ENCODE peak calls at places on chromosomes 11 and 22, in eight cellular contexts. One of them, this sample, is unnamed.

GRCh38 chr11:6569706-6570105 is 33.7 kb downstream of the RRP8 start:
- DNase-seq in WTC11: no peak
- DNase-seq in nephron progenitor cell: no peak
- DNase-seq in AG08395: no peak
- DNase-seq in H54: no peak
- DNase-seq in neuronal stem cell: no peak
- DNase-seq in activated naive CD4-positive, alpha-beta T cell treated with Interleukin-2 at 50 U/mL for 16 hours: no peak
- DNase-seq in AG04450: no peak
- DNase-seq in this sample: no peak

GRCh38 chr22:39818050-39818449 is 75.5 kb downstream of the ENTHD1 start:
- DNase-seq in WTC11: no peak
- DNase-seq in nephron progenitor cell: no peak
- DNase-seq in AG08395: peak
- DNase-seq in H54: no peak
- DNase-seq in neuronal stem cell: no peak
- DNase-seq in activated naive CD4-positive, alpha-beta T cell treated with Interleukin-2 at 50 U/mL for 16 hours: no peak
- DNase-seq in AG04450: no peak
- DNase-seq in this sample: peak

GRCh38 chr11:72426054-72426757 is 8.1 kb downstream of the CLPB start:
- DNase-seq in WTC11: no peak
- DNase-seq in nephron progenitor cell: peak
- DNase-seq in AG08395: no peak
- DNase-seq in H54: no peak
- DNase-seq in neuronal stem cell: no peak
- DNase-seq in activated naive CD4-positive, alpha-beta T cell treated with Interleukin-2 at 50 U/mL for 16 hours: no peak
- DNase-seq in AG04450: no peak
- DNase-seq in this sample: no peak

GRCh38 chr22:40518840-40519239 is 117.7 kb downstream of the MRTFA start:
- DNase-seq in WTC11: no peak
- DNase-seq in nephron progenitor cell: no peak
- DNase-seq in AG08395: no peak
- DNase-seq in H54: no peak
- DNase-seq in neuronal stem cell: no peak
- DNase-seq in activated naive CD4-positive, alpha-beta T cell treated with Interleukin-2 at 50 U/mL for 16 hours: no peak
- DNase-seq in AG04450: no peak
- DNase-seq in this sample: no peak

GRCh38 chr11:76172583-76172982 is 33.7 kb downstream of the WNT11 start:
- DNase-seq in WTC11: no peak
- DNase-seq in nephron progenitor cell: peak
- DNase-seq in AG08395: no peak
- DNase-seq in H54: no peak
- DNase-seq in neuronal stem cell: no peak
- DNase-seq in activated naive CD4-positive, alpha-beta T cell treated with Interleukin-2 at 50 U/mL for 16 hours: no peak
- DNase-seq in AG04450: no peak
- DNase-seq in this sample: no peak

GRCh38 chr11:96311120-96311568 is 31.9 kb downstream of the MAML2 start:
- DNase-seq in WTC11: no peak
- DNase-seq in nephron progenitor cell: no peak
- DNase-seq in AG08395: peak
- DNase-seq in H54: no peak
- DNase-seq in neuronal stem cell: no peak
- DNase-seq in activated naive CD4-positive, alpha-beta T cell treated with Interleukin-2 at 50 U/mL for 16 hours: no peak
- DNase-seq in AG04450: no peak
- DNase-seq in this sample: no peak

GRCh38 chr11:11414996-11415395 is 61.9 kb upstream of the CSNK2A3 start:
- DNase-seq in WTC11: no peak
- DNase-seq in nephron progenitor cell: no peak
- DNase-seq in AG08395: no peak
- DNase-seq in H54: no peak
- DNase-seq in neuronal stem cell: no peak
- DNase-seq in activated naive CD4-positive, alpha-beta T cell treated with Interleukin-2 at 50 U/mL for 16 hours: no peak
- DNase-seq in AG04450: no peak
- DNase-seq in this sample: no peak

GRCh38 chr11:36672815-36673450 is 74.9 kb upstream of the RAG2 start:
- DNase-seq in WTC11: no peak
- DNase-seq in nephron progenitor cell: no peak
- DNase-seq in AG08395: peak
- DNase-seq in H54: no peak
- DNase-seq in neuronal stem cell: no peak
- DNase-seq in activated naive CD4-positive, alpha-beta T cell treated with Interleukin-2 at 50 U/mL for 16 hours: no peak
- DNase-seq in AG04450: peak
- DNase-seq in this sample: peak

GRCh38 chr11:125132586-125132985 is 21.2 kb upstream of the TMEM218 start:
- DNase-seq in WTC11: no peak
- DNase-seq in nephron progenitor cell: no peak
- DNase-seq in AG08395: no peak
- DNase-seq in H54: no peak
- DNase-seq in neuronal stem cell: no peak
- DNase-seq in activated naive CD4-positive, alpha-beta T cell treated with Interleukin-2 at 50 U/mL for 16 hours: no peak
- DNase-seq in AG04450: no peak
- DNase-seq in this sample: no peak

GRCh38 chr11:18091731-18092130 is 14.2 kb downstream of the SAAL1 start:
- DNase-seq in WTC11: no peak
- DNase-seq in nephron progenitor cell: no peak
- DNase-seq in AG08395: peak
- DNase-seq in H54: no peak
- DNase-seq in neuronal stem cell: no peak
- DNase-seq in activated naive CD4-positive, alpha-beta T cell treated with Interleukin-2 at 50 U/mL for 16 hours: no peak
- DNase-seq in AG04450: no peak
- DNase-seq in this sample: no peak

GRCh38 chr11:64098318-64098831 is 62.6 kb downstream of the FLRT1 start:
- DNase-seq in WTC11: no peak
- DNase-seq in nephron progenitor cell: no peak
- DNase-seq in AG08395: no peak
- DNase-seq in H54: no peak
- DNase-seq in neuronal stem cell: no peak
- DNase-seq in activated naive CD4-positive, alpha-beta T cell treated with Interleukin-2 at 50 U/mL for 16 hours: no peak
- DNase-seq in AG04450: no peak
- DNase-seq in this sample: no peak

GRCh38 chr11:22554221-22554620 is 71.4 kb downstream of the FANCF start:
- DNase-seq in WTC11: no peak
- DNase-seq in nephron progenitor cell: no peak
- DNase-seq in AG08395: no peak
- DNase-seq in H54: no peak
- DNase-seq in neuronal stem cell: no peak
- DNase-seq in activated naive CD4-positive, alpha-beta T cell treated with Interleukin-2 at 50 U/mL for 16 hours: no peak
- DNase-seq in AG04450: no peak
- DNase-seq in this sample: no peak

GRCh38 chr22:41513391-41513790 is 30.9 kb downstream of the POLR3H start:
- DNase-seq in WTC11: no peak
- DNase-seq in nephron progenitor cell: no peak
- DNase-seq in AG08395: no peak
- DNase-seq in H54: no peak
- DNase-seq in neuronal stem cell: no peak
- DNase-seq in activated naive CD4-positive, alpha-beta T cell treated with Interleukin-2 at 50 U/mL for 16 hours: no peak
- DNase-seq in AG04450: no peak
- DNase-seq in this sample: no peak

GRCh38 chr22:23088199-23088604 is 17.9 kb downstream of the GNAZ start:
- DNase-seq in WTC11: peak
- DNase-seq in nephron progenitor cell: no peak
- DNase-seq in AG08395: no peak
- DNase-seq in H54: no peak
- DNase-seq in neuronal stem cell: no peak
- DNase-seq in activated naive CD4-positive, alpha-beta T cell treated with Interleukin-2 at 50 U/mL for 16 hours: peak
- DNase-seq in AG04450: no peak
- DNase-seq in this sample: no peak

GRCh38 chr11:72924568-72925190 is 110.5 kb downstream of the ATG16L2 start:
- DNase-seq in WTC11: no peak
- DNase-seq in nephron progenitor cell: no peak
- DNase-seq in AG08395: peak
- DNase-seq in H54: no peak
- DNase-seq in neuronal stem cell: no peak
- DNase-seq in activated naive CD4-positive, alpha-beta T cell treated with Interleukin-2 at 50 U/mL for 16 hours: no peak
- DNase-seq in AG04450: no peak
- DNase-seq in this sample: peak

GRCh38 chr22:19571995-19572394 is 47.8 kb upstream of the CLDN5 start:
- DNase-seq in WTC11: no peak
- DNase-seq in nephron progenitor cell: no peak
- DNase-seq in AG08395: no peak
- DNase-seq in H54: no peak
- DNase-seq in neuronal stem cell: no peak
- DNase-seq in activated naive CD4-positive, alpha-beta T cell treated with Interleukin-2 at 50 U/mL for 16 hours: no peak
- DNase-seq in AG04450: no peak
- DNase-seq in this sample: no peak

GRCh38 chr11:3823303-3823702 is 14.9 kb downstream of the PGAP2 start:
- DNase-seq in WTC11: no peak
- DNase-seq in nephron progenitor cell: no peak
- DNase-seq in AG08395: peak
- DNase-seq in H54: peak
- DNase-seq in neuronal stem cell: no peak
- DNase-seq in activated naive CD4-positive, alpha-beta T cell treated with Interleukin-2 at 50 U/mL for 16 hours: no peak
- DNase-seq in AG04450: peak
- DNase-seq in this sample: peak

GRCh38 chr11:10155793-10156490 is 138.1 kb downstream of the SBF2 start:
- DNase-seq in WTC11: peak
- DNase-seq in nephron progenitor cell: no peak
- DNase-seq in AG08395: no peak
- DNase-seq in H54: no peak
- DNase-seq in neuronal stem cell: no peak
- DNase-seq in activated naive CD4-positive, alpha-beta T cell treated with Interleukin-2 at 50 U/mL for 16 hours: no peak
- DNase-seq in AG04450: no peak
- DNase-seq in this sample: no peak

GRCh38 chr11:59755701-59756495 is 722 bp downstream of the STX3 start:
- DNase-seq in WTC11: peak
- DNase-seq in nephron progenitor cell: peak
- DNase-seq in AG08395: peak
- DNase-seq in H54: peak
- DNase-seq in neuronal stem cell: peak
- DNase-seq in activated naive CD4-positive, alpha-beta T cell treated with Interleukin-2 at 50 U/mL for 16 hours: peak
- DNase-seq in AG04450: peak
- DNase-seq in this sample: peak

GRCh38 chr11:125512106-125512505 is 16.0 kb upstream of the FEZ1 start:
- DNase-seq in WTC11: no peak
- DNase-seq in nephron progenitor cell: no peak
- DNase-seq in AG08395: no peak
- DNase-seq in H54: no peak
- DNase-seq in neuronal stem cell: no peak
- DNase-seq in activated naive CD4-positive, alpha-beta T cell treated with Interleukin-2 at 50 U/mL for 16 hours: no peak
- DNase-seq in AG04450: no peak
- DNase-seq in this sample: no peak

GRCh38 chr22:46815896-46816721 is 53.7 kb downstream of the TBC1D22A start:
- DNase-seq in WTC11: no peak
- DNase-seq in nephron progenitor cell: no peak
- DNase-seq in AG08395: peak
- DNase-seq in H54: no peak
- DNase-seq in neuronal stem cell: no peak
- DNase-seq in activated naive CD4-positive, alpha-beta T cell treated with Interleukin-2 at 50 U/mL for 16 hours: no peak
- DNase-seq in AG04450: no peak
- DNase-seq in this sample: no peak

GRCh38 chr11:13043912-13044628 is 35.0 kb downstream of the RASSF10 start:
- DNase-seq in WTC11: no peak
- DNase-seq in nephron progenitor cell: no peak
- DNase-seq in AG08395: no peak
- DNase-seq in H54: no peak
- DNase-seq in neuronal stem cell: no peak
- DNase-seq in activated naive CD4-positive, alpha-beta T cell treated with Interleukin-2 at 50 U/mL for 16 hours: no peak
- DNase-seq in AG04450: no peak
- DNase-seq in this sample: no peak

GRCh38 chr11:133902506-133902905 is 54.3 kb downstream of the IGSF9B start:
- DNase-seq in WTC11: peak
- DNase-seq in nephron progenitor cell: no peak
- DNase-seq in AG08395: no peak
- DNase-seq in H54: no peak
- DNase-seq in neuronal stem cell: no peak
- DNase-seq in activated naive CD4-positive, alpha-beta T cell treated with Interleukin-2 at 50 U/mL for 16 hours: no peak
- DNase-seq in AG04450: no peak
- DNase-seq in this sample: no peak

GRCh38 chr11:100561325-100561724 is 125.8 kb upstream of the ARHGAP42 start:
- DNase-seq in WTC11: no peak
- DNase-seq in nephron progenitor cell: no peak
- DNase-seq in AG08395: no peak
- DNase-seq in H54: no peak
- DNase-seq in neuronal stem cell: no peak
- DNase-seq in activated naive CD4-positive, alpha-beta T cell treated with Interleukin-2 at 50 U/mL for 16 hours: no peak
- DNase-seq in AG04450: no peak
- DNase-seq in this sample: no peak

GRCh38 chr11:58567889-58568512 is 7.7 kb downstream of the LPXN start:
- DNase-seq in WTC11: peak
- DNase-seq in nephron progenitor cell: peak
- DNase-seq in AG08395: peak
- DNase-seq in H54: peak
- DNase-seq in neuronal stem cell: peak
- DNase-seq in activated naive CD4-positive, alpha-beta T cell treated with Interleukin-2 at 50 U/mL for 16 hours: peak
- DNase-seq in AG04450: no peak
- DNase-seq in this sample: peak

GRCh38 chr22:22702159-22702873 is 57.9 kb downstream of the GGTLC2 start:
- DNase-seq in WTC11: peak
- DNase-seq in nephron progenitor cell: no peak
- DNase-seq in AG08395: no peak
- DNase-seq in H54: no peak
- DNase-seq in neuronal stem cell: no peak
- DNase-seq in activated naive CD4-positive, alpha-beta T cell treated with Interleukin-2 at 50 U/mL for 16 hours: no peak
- DNase-seq in AG04450: no peak
- DNase-seq in this sample: no peak

This sample was measured in astrocyte of the cerebellum.